ENCODE peak calls at places on chromosomes 4 and X, in six cellular contexts. J, P, F, V, Q and Z are unnamed samples.

GRCh38 chr4:165592386-165592785 is 213.6 kb downstream of the CPE start:
- DNase-seq in J (no peak), P (no peak), F (no peak), V (no peak), Q (no peak), Z (no peak)

GRCh38 chr4:156475322-156475721 is 496.3 kb downstream of the PDGFC start:
- DNase-seq in J (no peak), P (no peak), F (no peak), V (no peak), Q (no peak), Z (peak)

GRCh38 chr4:89562715-89563114 is 255.1 kb upstream of the GPRIN3 start:
- DNase-seq in J (no peak), P (no peak), F (no peak), V (no peak), Q (no peak), Z (no peak)

GRCh38 chr4:69653147-69653546 is at the start of gene UGT2A1:
- DNase-seq in J (no peak), P (no peak), F (no peak), V (no peak), Q (no peak), Z (no peak)

GRCh38 chrX:155235891-155236290 is 19.6 kb downstream of the VBP1 start:
- DNase-seq in J (no peak), P (no peak), F (no peak), V (no peak), Q (no peak), Z (no peak)

GRCh38 chr4:25448379-25449109 is 71.5 kb downstream of the ANAPC4 start:
- DNase-seq in J (no peak), P (no peak), F (no peak), V (no peak), Q (no peak), Z (no peak)

GRCh38 chr4:55255171-55255570 is 90.9 kb upstream of the SRD5A3 start:
- DNase-seq in J (no peak), P (no peak), F (no peak), V (peak), Q (no peak), Z (no peak)

GRCh38 chrX:140933056-140933455 is 69.3 kb upstream of the SPANXB1 start:
- DNase-seq in J (no peak), P (no peak), F (no peak), V (no peak), Q (no peak), Z (no peak)

GRCh38 chr4:119233750-119234149 is 21.2 kb downstream of the USP53 start:
- DNase-seq in J (no peak), P (no peak), F (no peak), V (no peak), Q (no peak), Z (no peak)

GRCh38 chrX:129496625-129497024 is 26.7 kb downstream of the SMARCA1 start:
- DNase-seq in J (no peak), P (no peak), F (no peak), V (no peak), Q (no peak), Z (no peak)

GRCh38 chr4:84804126-84804525 is 162.4 kb downstream of the WDFY3 start:
- DNase-seq in J (no peak), P (no peak), F (no peak), V (no peak), Q (no peak), Z (no peak)

GRCh38 chrX:15321447-15321846 is 6.0 kb upstream of the ASB11 start:
- DNase-seq in J (no peak), P (no peak), F (no peak), V (no peak), Q (no peak), Z (no peak)

GRCh38 chrX:3037218-3037617 is 4.1 kb upstream of the ARSF start:
- DNase-seq in J (no peak), P (no peak), F (no peak), V (no peak), Q (no peak), Z (no peak)

GRCh38 chr4:7128651-7129050 is 60.8 kb upstream of the GRPEL1 start:
- DNase-seq in J (no peak), P (no peak), F (no peak), V (no peak), Q (no peak), Z (no peak)

GRCh38 chr4:135277116-135277979 is 1075.8 kb upstream of the PABPC4L start:
- DNase-seq in J (no peak), P (no peak), F (no peak), V (no peak), Q (no peak), Z (no peak)

GRCh38 chrX:150366951-150367545 is 3.9 kb downstream of the MAMLD1 start:
- DNase-seq in J (peak), P (no peak), F (no peak), V (no peak), Q (no peak), Z (no peak)

GRCh38 chrX:151974336-151975227 is at the start of gene GABRE:
- DNase-seq in J (no peak), P (peak), F (peak), V (peak), Q (no peak), Z (no peak)

GRCh38 chrX:7119927-7120577 is 27.5 kb upstream of the STS start:
- DNase-seq in J (no peak), P (no peak), F (no peak), V (no peak), Q (no peak), Z (no peak)
- H3K4me3 ChIP-seq in J (no peak), P (no peak), F (no peak), V (no peak), Q (no peak), Z (no peak)

GRCh38 chrX:38636949-38637819 is 75.8 kb downstream of the TSPAN7 start:
- DNase-seq in J (no peak), P (no peak), F (peak), V (no peak), Q (no peak), Z (no peak)

GRCh38 chrX:38627683-38628082 is 66.3 kb downstream of the TSPAN7 start:
- DNase-seq in J (peak), P (no peak), F (no peak), V (no peak), Q (no peak), Z (peak)

GRCh38 chrX:38634665-38635064 is 73.3 kb downstream of the TSPAN7 start:
- DNase-seq in J (no peak), P (no peak), F (no peak), V (no peak), Q (no peak), Z (peak)

GRCh38 chrX:38628587-38628986 is 67.2 kb downstream of the TSPAN7 start:
- DNase-seq in J (no peak), P (no peak), F (no peak), V (no peak), Q (no peak), Z (no peak)

DNA sequence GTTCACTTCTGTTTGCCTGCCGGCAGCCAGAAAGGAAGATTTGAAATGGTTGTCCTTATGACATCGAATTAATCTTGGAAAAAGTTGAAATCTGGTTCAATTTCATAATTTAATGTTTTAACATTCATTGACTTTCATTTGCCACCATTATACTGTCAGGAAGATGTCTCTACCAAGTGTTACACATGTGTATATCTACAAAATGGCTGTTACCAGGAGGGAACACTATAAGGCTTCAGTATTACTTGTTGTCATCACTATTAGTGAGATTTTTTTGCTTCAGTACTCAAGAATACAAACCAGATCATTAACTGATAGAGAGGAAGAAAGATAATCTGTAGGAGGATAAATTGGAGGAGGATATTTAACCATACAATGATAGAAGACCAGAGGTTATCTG is 71.2 kb downstream of the TSPAN7 start:
- DNase-seq in J (no peak), P (no peak), F (no peak), V (no peak), Q (no peak), Z (no peak)
- H3K4me3 ChIP-seq in J (no peak), P (no peak), F (no peak), V (no peak), Q (no peak), Z (no peak)

GRCh38 chr4:1288786-1289185 is 905 bp upstream of the MAEA start:
- DNase-seq in J (no peak), P (no peak), F (no peak), V (no peak), Q (no peak), Z (no peak)
- H3K4me3 ChIP-seq in J (peak), P (no peak), F (peak), V (peak), Q (peak), Z (peak)

GRCh38 chrX:102154900-102155805 is 624 bp downstream of the BEX5 start:
- DNase-seq in J (peak), P (peak), F (no peak), V (peak), Q (no peak), Z (no peak)

GRCh38 chrX:102154218-102154860 is 1.4 kb downstream of the BEX5 start:
- DNase-seq in J (peak), P (no peak), F (no peak), V (peak), Q (no peak), Z (no peak)

DNA sequence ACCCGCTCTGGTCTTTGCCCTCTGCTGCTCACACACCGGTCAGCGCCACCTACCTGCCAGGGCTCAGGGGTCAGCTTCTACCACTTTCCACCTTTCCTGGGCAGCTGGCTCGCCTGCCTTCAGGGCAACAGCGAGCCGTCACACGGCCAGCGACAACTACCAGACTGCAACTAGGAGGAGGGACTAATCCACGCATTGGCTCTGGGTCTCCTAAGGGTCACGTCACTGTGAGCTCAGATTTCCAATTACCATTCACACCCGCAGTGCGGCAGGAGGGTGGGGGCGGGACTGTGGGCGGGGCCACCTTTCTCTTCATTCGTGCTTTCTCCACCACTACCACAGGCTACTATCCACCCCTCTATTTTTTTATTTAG is at the start of gene BEX5:
- DNase-seq in J (peak), P (peak), F (peak), V (peak), Q (no peak), Z (peak)
- H3K4me3 ChIP-seq in J (peak), P (peak), F (peak), V (peak), Q (peak), Z (peak)

GRCh38 chrX:69506617-69507499 is 2.7 kb downstream of the NALF2 start:
- DNase-seq in J (no peak), P (peak), F (no peak), V (no peak), Q (no peak), Z (no peak)

GRCh38 chrX:69503228-69503834 is 795 bp upstream of the NALF2 start:
- DNase-seq in J (no peak), P (no peak), F (no peak), V (no peak), Q (no peak), Z (no peak)

GRCh38 chrX:69503835-69504625 is at the start of gene NALF2:
- DNase-seq in J (peak), P (peak), F (peak), V (peak), Q (no peak), Z (no peak)

GRCh38 chrX:69505772-69506616 is 1.9 kb downstream of the NALF2 start:
- DNase-seq in J (no peak), P (peak), F (no peak), V (no peak), Q (no peak), Z (no peak)

DNA sequence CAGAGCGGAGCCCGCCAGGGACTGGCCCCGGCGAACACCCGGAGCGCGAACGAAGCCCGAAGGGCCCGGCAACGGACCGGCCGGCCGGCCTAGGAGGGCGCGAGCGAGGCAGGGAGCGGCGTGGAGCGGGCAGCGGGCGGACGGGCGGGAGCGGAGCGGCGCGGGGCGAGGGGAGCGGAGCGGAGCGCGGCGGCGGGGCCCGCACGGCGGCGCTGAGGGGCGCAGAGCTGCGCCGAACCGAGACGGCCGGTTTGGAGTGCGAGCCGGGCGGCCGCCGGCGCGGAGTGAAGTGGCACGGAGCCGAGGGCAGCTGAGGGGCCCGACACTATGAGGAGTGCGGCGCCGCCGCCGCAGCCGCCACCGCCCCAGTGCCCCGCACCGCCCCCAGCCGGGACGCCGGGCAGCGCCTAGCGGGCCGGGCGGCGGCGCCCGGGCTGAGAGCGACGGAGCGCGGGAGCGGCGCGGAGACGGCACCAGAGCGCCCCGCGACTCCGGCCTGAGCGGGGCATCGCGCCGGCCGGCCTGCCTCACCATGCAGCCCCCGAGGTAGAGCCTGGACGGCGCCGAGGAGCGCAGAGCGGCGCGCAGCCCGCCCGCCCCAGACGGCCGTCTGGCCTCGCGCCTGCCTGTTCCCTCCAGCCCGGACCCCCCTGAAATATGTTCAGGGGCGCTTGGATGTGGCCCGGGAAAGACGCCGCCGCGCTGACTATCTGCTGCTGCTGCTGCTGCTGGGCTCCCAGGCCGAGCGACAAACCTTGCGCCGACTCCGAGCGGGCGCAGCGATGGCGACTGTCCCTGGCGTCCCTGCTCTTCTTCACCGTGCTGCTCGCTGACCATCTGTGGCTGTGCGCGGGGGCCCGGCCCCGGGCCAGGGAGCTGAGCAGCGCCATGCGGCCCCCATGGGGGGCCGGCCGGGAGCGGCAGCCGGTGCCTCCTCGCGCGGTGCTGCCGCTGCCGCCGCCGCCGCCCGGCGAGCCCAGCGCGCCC is 793 bp downstream of the NALF2 start:
- DNase-seq in J (no peak), P (peak), F (no peak), V (peak), Q (no peak), Z (no peak)
- H3K4me3 ChIP-seq in J (no peak), P (no peak), F (peak), V (peak), Q (peak), Z (no peak)

DNA sequence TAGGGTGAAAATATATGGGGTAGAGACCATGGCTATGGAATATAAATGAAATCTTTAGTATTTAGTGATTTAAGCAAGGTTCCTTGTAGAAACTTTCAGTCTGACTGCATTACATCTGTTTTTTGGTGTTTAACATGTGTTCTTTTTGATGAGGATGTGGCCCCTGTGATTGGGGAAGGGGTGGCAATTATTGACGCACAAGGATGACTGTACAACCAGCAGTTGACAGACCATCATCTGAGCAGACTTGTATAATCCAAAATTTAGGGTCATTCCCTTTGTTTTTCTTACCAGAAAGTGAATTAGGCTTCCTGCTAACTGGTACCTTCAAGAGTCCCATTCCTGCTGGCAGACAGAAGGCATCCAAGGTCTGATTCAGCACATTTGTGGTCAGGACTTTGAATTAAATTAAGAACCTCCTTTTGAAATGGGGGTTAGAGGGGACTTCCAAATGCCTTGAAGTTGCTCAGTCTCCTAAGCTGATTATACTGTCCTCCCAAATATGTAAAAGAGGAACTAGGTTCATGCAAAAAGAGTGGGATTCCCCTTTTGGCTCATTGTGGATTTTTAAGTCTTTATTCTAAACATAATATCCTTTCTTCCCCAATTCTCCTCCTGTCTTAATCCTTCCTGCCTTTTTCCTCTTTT is 112.4 kb upstream of the CXCL13 start:
- DNase-seq in J (no peak), P (no peak), F (no peak), V (no peak), Q (no peak), Z (no peak)
- H3K4me3 ChIP-seq in J (no peak), P (no peak), F (no peak), V (no peak), Q (no peak), Z (no peak)